ENCODE peak calls at places on chromosomes 4 and X, in four cellular contexts. Y is astrocyte of the cerebellum, P is H9, G is mesothelial cell of epicardium. S is an unnamed sample.

GRCh38 chr4:993111-994029 is at the start of gene SLC26A1:
- DNase-seq in P (no peak), G (no peak), Y (no peak), S (no peak)

GRCh38 chr4:1039493-1040343 is 28.3 kb downstream of the FGFRL1 start:
- DNase-seq in G (no peak), Y (peak), P (no peak), S (no peak)

GRCh38 chr4:107913283-107913899 is 18.0 kb upstream of the CYP2U1 start:
- DNase-seq in P (no peak), Y (peak), G (no peak), S (no peak)

GRCh38 chr4:175447006-175447405 is 365.1 kb downstream of the GPM6A start:
- DNase-seq in Y (no peak), P (no peak), G (no peak), S (no peak)

GRCh38 chr4:71472946-71473345 is 134.1 kb downstream of the SLC4A4 start:
- DNase-seq in Y (peak), P (no peak), G (no peak), S (no peak)

GRCh38 chr4:154088741-154089140 is 299.9 kb upstream of the SFRP2 start:
- DNase-seq in G (no peak), P (no peak), Y (no peak), S (no peak)

GRCh38 chr4:19694829-19695228 is 556.9 kb upstream of the SLIT2 start:
- DNase-seq in Y (no peak), G (no peak), P (no peak), S (no peak)

GRCh38 chr4:159070742-159071141 is 32.1 kb upstream of the RAPGEF2 start:
- DNase-seq in Y (peak), P (no peak), G (no peak), S (peak)

GRCh38 chr4:41857225-41857624 is 78.0 kb upstream of the TMEM33 start:
- DNase-seq in G (no peak), P (no peak), Y (no peak), S (no peak)

GRCh38 chrX:144790148-144790547 is 457.2 kb upstream of the SPANXN1 start:
- DNase-seq in Y (no peak), P (no peak), G (no peak), S (no peak)

GRCh38 chr4:182749768-182750167 is 167.4 kb downstream of the DCTD start:
- DNase-seq in P (no peak), G (no peak), Y (no peak), S (no peak)

GRCh38 chr4:48570646-48571220 is 80.7 kb downstream of the ZAR1 start:
- DNase-seq in P (no peak), G (no peak), Y (no peak), S (no peak)

GRCh38 chr4:1591107-1591506 is 93.0 kb downstream of the FAM53A start:
- DNase-seq in P (no peak), Y (no peak), G (no peak), S (no peak)

GRCh38 chr4:89283226-89283974 is 24.2 kb downstream of the GPRIN3 start:
- DNase-seq in Y (no peak), G (no peak), P (no peak), S (no peak)

GRCh38 chrX:106933538-106933961 is 13.3 kb downstream of the CLDN2 start:
- DNase-seq in P (no peak), G (no peak), Y (no peak), S (no peak)

DNA sequence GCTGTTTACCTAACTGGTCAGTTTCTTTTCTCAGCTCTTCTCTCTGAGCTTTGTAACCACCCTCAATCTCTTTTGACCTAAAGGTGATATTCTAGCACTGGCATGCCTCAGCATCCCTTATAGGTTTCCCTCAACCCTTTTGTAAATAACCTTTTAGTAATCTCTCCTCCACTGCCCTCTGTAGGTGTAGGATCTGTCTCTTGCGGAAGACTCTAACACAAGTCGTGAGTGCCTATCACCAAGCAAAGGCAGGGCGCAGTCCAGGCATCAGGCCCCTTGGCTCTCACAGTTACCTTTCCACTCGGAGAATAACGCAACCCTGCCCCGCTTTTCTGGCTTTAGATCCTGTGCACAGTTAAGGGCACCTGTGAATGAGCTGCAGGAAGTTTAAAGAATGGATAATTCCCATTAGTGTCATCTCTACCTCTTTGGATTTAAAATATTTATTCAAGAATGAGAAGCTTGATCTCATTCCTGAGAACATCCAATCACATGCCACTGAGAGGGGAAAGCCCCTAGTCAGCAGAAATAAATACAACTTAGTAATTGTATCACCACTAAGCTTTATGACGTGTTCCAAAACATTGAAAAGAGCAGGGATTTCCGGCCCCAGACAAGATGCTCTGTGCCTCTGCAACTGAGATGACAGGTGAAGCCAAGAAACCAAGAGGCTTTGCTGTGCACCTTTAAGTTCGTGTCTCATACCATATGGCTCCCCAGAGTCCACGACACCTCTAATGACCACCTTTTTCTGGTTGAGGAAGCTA is 58.8 kb downstream of the SPINK2 start:
- DNase-seq in Y (no peak), P (no peak), G (no peak), S (no peak)
- TF ChIP-seq CTCF in Y (no peak), P (peak), G (no peak), S (no peak)

GRCh38 chr4:184648220-184649025 is 824 bp downstream of the CASP3 start:
- DNase-seq in P (peak), Y (no peak), G (peak), S (peak)
- TF ChIP-seq CTCF in P (no peak), Y (no peak), G (no peak), S (no peak)

DNA sequence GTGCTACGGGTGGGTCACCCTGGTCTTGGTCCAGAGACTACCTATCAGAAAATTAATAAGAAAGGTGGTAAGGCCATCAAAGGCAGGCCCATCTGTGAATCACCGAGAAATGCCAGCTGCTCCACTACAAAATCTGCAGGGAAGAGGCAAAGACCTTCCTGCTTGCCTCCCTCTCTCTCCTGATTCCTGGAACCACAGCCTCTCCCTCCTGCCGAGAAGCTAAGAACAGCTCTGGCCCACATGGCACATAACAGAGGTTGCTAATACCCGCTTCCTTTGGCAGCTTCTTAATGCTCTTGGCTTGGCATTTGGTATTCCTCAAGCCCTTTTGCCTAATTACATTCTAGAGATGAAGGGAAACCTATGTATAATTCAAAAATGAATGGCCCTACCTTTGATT is 32.9 kb downstream of the RAI2 start:
- DNase-seq in G (no peak), Y (no peak), P (no peak), S (no peak)
- TF ChIP-seq CTCF in G (no peak), Y (no peak), P (no peak), S (no peak)

GRCh38 chrX:49186125-49187027 is at the start of gene PRICKLE3:
- DNase-seq in Y (no peak), G (no peak), P (peak), S (peak)
- TF ChIP-seq CTCF in Y (no peak), G (no peak), P (peak), S (no peak)

GRCh38 chrX:11787564-11787963 is 29.5 kb downstream of the MSL3 start:
- DNase-seq in G (no peak), P (peak), Y (peak), S (peak)
- TF ChIP-seq CTCF in G (peak), P (peak), Y (peak), S (peak)

DNA sequence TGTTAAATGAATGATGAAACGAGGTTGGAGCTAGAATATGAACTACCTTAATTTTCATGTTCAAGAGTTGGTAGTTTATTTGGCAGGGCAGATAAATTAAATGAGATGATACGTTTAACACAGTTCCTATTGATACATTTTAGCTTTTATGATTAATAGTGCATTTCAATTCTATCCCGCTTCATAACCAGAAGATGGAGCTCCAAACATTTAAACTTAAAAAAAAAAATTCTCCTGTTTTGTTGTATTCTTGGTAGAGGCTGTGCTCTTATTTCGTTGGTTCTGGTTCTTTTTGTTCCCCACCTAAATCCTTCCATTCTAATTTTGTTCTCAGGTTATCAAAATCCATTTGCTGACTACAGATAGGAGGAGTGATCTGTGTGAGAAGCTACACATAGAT is 71.8 kb upstream of the PTPN13 start:
- DNase-seq in G (no peak), P (no peak), Y (no peak), S (no peak)
- TF ChIP-seq CTCF in G (no peak), P (no peak), Y (no peak), S (peak)

GRCh38 chrX:110836982-110837381 is 41.4 kb upstream of the CHRDL1 start:
- DNase-seq in Y (no peak), P (peak), G (no peak), S (no peak)
- TF ChIP-seq CTCF in Y (peak), P (peak), G (no peak), S (no peak)

GRCh38 chrX:43961699-43962098 is 11.5 kb downstream of the NDP start:
- DNase-seq in Y (no peak), P (no peak), G (no peak), S (no peak)
- TF ChIP-seq CTCF in Y (no peak), P (peak), G (no peak), S (no peak)